ENCODE peak calls at places on chromosomes 6 and 20, in four cellular contexts. A, W, C and M are unnamed samples.

GRCh38 chr6:31718294-31718693 is 3.1 kb downstream of the LY6G6D start:
- DNase-seq in A (no peak), C (no peak), W (no peak), M (no peak)

GRCh38 chr6:47520282-47520681 is 42.7 kb downstream of the CD2AP start:
- DNase-seq in C (no peak), W (no peak), A (no peak), M (no peak)

GRCh38 chr20:50127587-50128519 is 14.9 kb upstream of the UBE2V1 start:
- DNase-seq in C (no peak), W (no peak), A (no peak), M (no peak)

GRCh38 chr6:136604928-136605485 is 54.8 kb upstream of the MAP7 start:
- DNase-seq in W (no peak), C (no peak), A (no peak), M (no peak)

GRCh38 chr20:56362833-56363413 is 4.1 kb downstream of the FAM210B start:
- DNase-seq in A (peak), W (no peak), C (no peak), M (no peak)

GRCh38 chr20:64073476-64074183 is 5.7 kb downstream of the RGS19 start:
- DNase-seq in C (no peak), W (no peak), A (no peak), M (no peak)

GRCh38 chr6:57106990-57107389 is 17.0 kb downstream of the ZNF451 start:
- DNase-seq in A (no peak), C (no peak), W (no peak), M (no peak)

GRCh38 chr20:7760261-7761048 is 179.8 kb downstream of the HAO1 start:
- DNase-seq in C (no peak), A (no peak), W (no peak), M (no peak)

GRCh38 chr20:57480444-57481152 is 44.3 kb downstream of the CTCFL start:
- DNase-seq in C (no peak), A (no peak), W (no peak), M (peak)

GRCh38 chr6:62344850-62345249 is 58.8 kb upstream of the KHDRBS2 start:
- DNase-seq in W (no peak), A (no peak), C (no peak), M (no peak)

GRCh38 chr20:49444553-49444990 is 37.9 kb downstream of the KCNB1 start:
- DNase-seq in C (no peak), W (no peak), A (no peak), M (no peak)

GRCh38 chr6:2275892-2276242 is 30.5 kb upstream of the GMDS start:
- DNase-seq in A (no peak), C (no peak), W (no peak), M (no peak)

GRCh38 chr20:53691060-53691810 is 97.6 kb upstream of the ZNF217 start:
- DNase-seq in A (no peak), W (no peak), C (no peak), M (no peak)

GRCh38 chr6:89081423-89082322 is 1.1 kb downstream of the PNRC1 start:
- DNase-seq in W (peak), A (peak), C (peak), M (peak)

GRCh38 chr6:89084542-89084941 is 4.0 kb downstream of the PNRC1 start:
- DNase-seq in W (no peak), A (no peak), C (no peak), M (no peak)

GRCh38 chr6:89080281-89081128 is at the start of gene PNRC1:
- DNase-seq in A (peak), C (peak), W (peak), M (peak)

GRCh38 chr6:89081129-89081422 is 525 bp downstream of the PNRC1 start:
- DNase-seq in A (no peak), W (no peak), C (no peak), M (no peak)

GRCh38 chr6:89082439-89082838 is 1.9 kb downstream of the PNRC1 start:
- DNase-seq in A (no peak), W (no peak), C (no peak), M (no peak)
- TF ChIP-seq TAF1 in A (no peak), W (no peak), C (no peak), M (no peak)

GRCh38 chr6:141153563-141153962 is 979.2 kb upstream of the GJE1 start:
- DNase-seq in C (no peak), A (no peak), W (peak), M (no peak)
- TF ChIP-seq TAF1 in C (no peak), A (no peak), W (no peak), M (no peak)

DNA sequence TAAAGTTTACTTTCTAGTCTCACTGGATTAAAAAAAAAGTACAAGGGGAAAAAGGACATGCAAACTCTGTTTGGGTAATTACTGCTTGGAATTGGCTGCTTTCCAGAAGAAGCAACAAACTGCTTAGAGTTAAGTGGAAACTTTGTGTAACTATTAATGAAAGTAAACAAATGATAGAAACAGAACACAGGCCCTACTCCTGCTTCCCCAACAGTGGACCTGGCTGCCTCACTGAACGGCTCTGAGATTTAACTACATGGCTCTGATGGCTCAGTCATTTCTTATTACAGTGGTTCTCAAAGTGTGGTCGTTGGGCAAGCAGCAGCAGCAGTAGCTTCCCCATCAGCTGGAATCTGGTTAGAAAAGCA is 108.5 kb downstream of the MAN1A1 start:
- DNase-seq in C (no peak), W (no peak), A (no peak), M (no peak)
- TF ChIP-seq TAF1 in C (no peak), W (no peak), A (no peak), M (no peak)

DNA sequence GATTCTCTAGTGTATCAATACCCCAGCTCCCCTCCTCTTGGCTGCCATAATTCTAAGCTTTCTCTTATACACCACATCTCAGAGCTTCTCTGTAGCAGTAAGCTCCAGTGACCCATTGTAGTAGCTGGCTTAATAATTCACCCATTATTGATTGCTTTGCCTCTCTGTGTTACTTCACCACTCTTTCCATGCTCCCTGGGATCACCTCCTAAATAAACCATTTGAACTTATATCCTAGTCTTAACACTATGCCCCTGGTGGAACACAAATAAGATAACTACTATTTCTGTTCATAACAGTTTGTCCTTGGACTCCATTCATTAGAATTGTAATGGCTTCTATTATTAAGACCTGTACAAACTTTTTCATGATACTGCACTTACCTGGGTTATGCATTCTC is 758.9 kb downstream of the KIF16B start:
- DNase-seq in C (no peak), W (no peak), A (no peak), M (no peak)
- TF ChIP-seq TAF1 in C (no peak), W (no peak), A (no peak), M (no peak)

GRCh38 chr6:16227048-16227562 is 11.3 kb upstream of the GMPR start:
- DNase-seq in W (no peak), A (no peak), C (no peak), M (no peak)

GRCh38 chr6:16228043-16228442 is 10.3 kb upstream of the GMPR start:
- DNase-seq in W (no peak), A (no peak), C (no peak), M (no peak)

GRCh38 chr6:16229710-16230109 is 8.7 kb upstream of the GMPR start:
- DNase-seq in W (no peak), C (no peak), A (no peak), M (no peak)

GRCh38 chr6:16227605-16228004 is 10.8 kb upstream of the GMPR start:
- DNase-seq in W (no peak), A (peak), C (no peak), M (no peak)

DNA sequence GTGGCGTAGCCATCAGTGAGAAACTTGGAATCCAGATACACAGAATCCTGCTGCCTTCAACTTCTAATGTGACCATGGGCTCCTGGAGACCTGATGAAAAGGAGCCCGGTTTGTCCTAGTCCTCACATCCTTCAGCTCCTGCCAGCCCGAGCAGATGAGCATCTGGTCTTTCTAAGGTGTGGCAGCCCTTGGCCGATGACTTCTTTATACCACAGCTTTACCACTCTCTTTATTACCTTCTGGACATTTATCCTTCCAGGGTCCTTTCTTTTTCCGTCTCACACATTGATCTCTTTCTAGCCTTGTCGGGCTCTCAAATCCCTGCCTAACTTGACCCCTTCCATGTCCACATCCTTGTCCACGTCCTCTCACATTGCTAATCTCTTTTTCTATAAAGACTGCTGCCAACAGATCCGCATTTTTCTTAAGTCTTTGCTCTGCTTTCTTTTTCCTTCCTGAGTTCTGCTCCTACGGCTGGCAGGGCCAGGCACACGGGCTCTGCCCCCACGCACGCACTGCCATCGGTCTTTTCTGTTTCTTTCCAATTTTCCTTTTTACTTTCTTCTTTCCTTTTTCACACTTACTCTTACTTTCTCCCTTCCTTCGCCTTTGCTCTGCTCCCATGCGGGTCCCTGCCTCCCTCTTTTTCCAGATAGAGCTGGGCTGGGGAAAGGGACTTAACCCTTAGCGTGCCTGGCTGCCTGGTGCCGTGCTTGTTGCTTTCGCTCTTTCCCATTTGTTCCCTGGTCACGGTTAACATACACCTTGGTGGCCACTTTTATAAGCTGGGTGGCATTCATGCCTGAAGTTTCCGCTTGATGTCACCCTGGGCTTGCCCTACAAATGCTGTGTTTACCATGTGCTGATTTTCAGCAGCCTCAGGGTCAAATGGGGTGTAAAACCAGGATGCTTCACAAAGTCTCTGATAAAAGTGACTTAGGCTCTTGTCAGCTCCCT is 9.4 kb upstream of the GMPR start:
- DNase-seq in C (no peak), W (no peak), A (no peak), M (no peak)
- TF ChIP-seq TAF1 in C (no peak), W (no peak), A (no peak), M (no peak)

GRCh38 chr6:152049502-152049901 is 242.0 kb downstream of the ESR1 start:
- DNase-seq in W (no peak), A (no peak), C (no peak), M (no peak)
- TF ChIP-seq TAF1 in W (no peak), A (no peak), C (no peak), M (no peak)

GRCh38 chr20:20375862-20376261 is 8.0 kb downstream of the INSM1 start:
- DNase-seq in A (no peak), C (no peak), W (no peak), M (no peak)
- TF ChIP-seq TAF1 in A (no peak), C (no peak), W (no peak), M (no peak)

DNA sequence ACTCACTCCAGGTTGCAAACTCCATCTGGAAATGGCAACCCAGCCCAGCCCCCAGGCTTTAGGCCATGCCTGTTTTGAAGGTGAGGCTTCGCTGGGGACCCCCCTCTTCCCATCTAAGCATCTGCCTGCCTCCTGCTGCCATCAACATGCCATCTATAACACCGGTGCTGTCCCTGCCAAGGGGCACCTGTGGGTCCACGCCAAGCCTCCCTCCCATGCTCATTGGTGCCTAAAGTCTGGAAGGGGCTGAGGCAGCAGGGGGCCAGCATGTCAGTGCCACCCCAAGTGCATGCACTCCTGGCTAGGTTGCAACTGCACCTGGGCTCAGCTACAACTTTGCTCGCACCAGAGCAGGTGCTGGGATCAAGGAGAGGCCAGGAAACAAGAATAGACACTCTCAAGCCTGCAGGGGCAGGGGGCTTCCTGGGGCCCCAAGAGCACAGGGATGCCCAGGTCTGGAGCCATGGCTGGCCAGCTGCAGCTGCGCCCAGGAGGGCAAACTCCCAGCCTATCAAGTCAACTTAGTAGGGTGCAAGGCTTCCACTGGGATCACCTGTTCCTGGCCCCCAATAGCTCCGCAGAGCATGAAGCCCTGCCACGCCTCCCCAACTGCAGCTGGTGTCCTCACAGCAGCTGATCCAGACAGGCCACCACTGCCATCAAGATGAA is 151.3 kb upstream of the HSF2 start:
- DNase-seq in A (no peak), W (no peak), C (no peak), M (no peak)
- TF ChIP-seq TAF1 in A (no peak), W (no peak), C (no peak), M (no peak)

GRCh38 chr6:5192135-5192794 is 68.5 kb downstream of the LYRM4 start:
- DNase-seq in C (no peak), A (no peak), W (no peak), M (no peak)

GRCh38 chr6:5191722-5192121 is 69.0 kb downstream of the LYRM4 start:
- DNase-seq in W (no peak), C (no peak), A (no peak), M (no peak)

GRCh38 chr6:5188646-5189045 is 72.1 kb downstream of the LYRM4 start:
- DNase-seq in W (no peak), C (no peak), A (no peak), M (no peak)

GRCh38 chr6:5191222-5191621 is 69.5 kb downstream of the LYRM4 start:
- DNase-seq in C (no peak), A (no peak), W (no peak), M (no peak)

DNA sequence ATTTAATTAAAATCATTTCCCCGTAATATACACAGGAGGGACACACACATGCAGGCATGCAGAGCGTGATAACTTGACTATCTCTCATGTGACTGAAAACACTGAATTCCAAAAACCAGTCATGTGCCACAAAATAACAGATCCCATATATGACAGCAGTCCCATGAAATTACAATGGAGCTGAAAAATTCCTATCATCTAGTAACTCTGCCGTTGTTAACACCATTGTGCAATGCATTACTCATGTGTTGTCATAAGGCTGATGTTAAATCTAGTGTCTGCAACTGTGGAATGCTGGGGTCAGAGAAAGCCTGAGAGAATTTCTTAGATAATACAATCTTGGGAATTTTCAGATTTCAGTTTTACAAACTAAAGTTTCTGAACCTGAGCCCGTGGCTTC is 70.3 kb downstream of the LYRM4 start:
- DNase-seq in C (no peak), A (no peak), W (no peak), M (no peak)
- TF ChIP-seq TAF1 in C (no peak), A (no peak), W (no peak), M (no peak)

GRCh38 chr20:37979021-37979985 is 54.0 kb downstream of the TTI1 start:
- DNase-seq in W (no peak), C (no peak), A (no peak), M (no peak)
- TF ChIP-seq TAF1 in W (no peak), C (no peak), A (no peak), M (no peak)